ENCODE peak calls at places on chromosomes 4 and X, in five cellular contexts. E is trophoblast cell, C is neuronal stem cell, O is H9, N is H1. P is an unnamed sample.

GRCh38 chr4:23779839-23780238 is 110.0 kb downstream of the PPARGC1A start:
- DNase-seq in O (no peak), E (no peak), C (no peak), N (no peak), P (no peak)

GRCh38 chrX:39813631-39814246 is 284.0 kb downstream of the BCOR start:
- DNase-seq in E (no peak), O (no peak), C (no peak), N (no peak), P (peak)

GRCh38 chr4:74793757-74794340 is 474 bp downstream of the BTC start:
- DNase-seq in O (peak), E (peak), N (peak), C (peak), P (peak)

GRCh38 chr4:99067617-99068016 is 21.0 kb downstream of the ADH5 start:
- DNase-seq in E (no peak), N (no peak), C (no peak), O (no peak), P (no peak)

GRCh38 chr4:73127839-73128448 is 58.4 kb upstream of the COX18 start:
- DNase-seq in O (no peak), C (no peak), N (no peak), E (no peak), P (peak)

GRCh38 chr4:141080668-141081067 is 52.6 kb downstream of the RNF150 start:
- DNase-seq in O (no peak), E (no peak), N (no peak), C (no peak), P (no peak)

GRCh38 chr4:168610911-168611530 is 114.2 kb downstream of the PALLD start:
- DNase-seq in O (no peak), C (no peak), E (no peak), N (no peak), P (no peak)

GRCh38 chr4:47827339-47828047 is 10.4 kb downstream of the CORIN start:
- DNase-seq in C (no peak), E (no peak), N (no peak), O (no peak), P (no peak)

GRCh38 chrX:144275403-144275802 is 391.5 kb downstream of the UBE2NL start:
- DNase-seq in O (no peak), E (no peak), N (no peak), C (no peak), P (no peak)

GRCh38 chr4:75494563-75494962 is 19.6 kb downstream of the RCHY1 start:
- DNase-seq in C (no peak), O (no peak), N (no peak), E (no peak), P (peak)

GRCh38 chrX:22135994-22136684 is 104.0 kb downstream of the PHEX start:
- DNase-seq in N (no peak), E (no peak), O (no peak), C (peak), P (peak)

GRCh38 chr4:152360045-152360410 is 175.9 kb downstream of the FBXW7 start:
- DNase-seq in O (no peak), N (no peak), E (no peak), C (no peak), P (no peak)

GRCh38 chr4:171007618-171008390 is 805.4 kb upstream of the GALNTL6 start:
- DNase-seq in N (no peak), E (no peak), O (no peak), C (no peak), P (no peak)

GRCh38 chr4:136277741-136278140 is 1254.6 kb downstream of the PCDH18 start:
- DNase-seq in E (no peak), N (no peak), C (no peak), O (no peak), P (no peak)

GRCh38 chrX:23822397-23822796 is 39.4 kb downstream of the SAT1 start:
- DNase-seq in C (no peak), O (no peak), N (no peak), E (no peak), P (peak)

GRCh38 chr4:23856630-23857029 is 33.2 kb downstream of the PPARGC1A start:
- DNase-seq in N (no peak), E (no peak), O (no peak), C (no peak), P (no peak)

GRCh38 chr4:8188743-8189550 is 10.1 kb upstream of the SH3TC1 start:
- DNase-seq in N (no peak), C (no peak), E (no peak), O (no peak), P (no peak)

GRCh38 chrX:128897611-128898010 is 625.7 kb downstream of the SMARCA1 start:
- DNase-seq in C (no peak), E (no peak), N (no peak), O (no peak), P (no peak)

GRCh38 chrX:38095971-38096529 is 89.7 kb downstream of the SYTL5 start:
- DNase-seq in E (no peak), N (no peak), C (no peak), O (no peak), P (peak)

GRCh38 chr4:75584067-75584466 is 28.2 kb downstream of the ODAPH start:
- DNase-seq in C (no peak), E (no peak), O (no peak), N (no peak), P (no peak)

GRCh38 chr4:110620352-110621327 is 2.2 kb downstream of the PITX2 start:
- DNase-seq in O (peak), C (peak), E (no peak), N (peak), P (peak)

DNA sequence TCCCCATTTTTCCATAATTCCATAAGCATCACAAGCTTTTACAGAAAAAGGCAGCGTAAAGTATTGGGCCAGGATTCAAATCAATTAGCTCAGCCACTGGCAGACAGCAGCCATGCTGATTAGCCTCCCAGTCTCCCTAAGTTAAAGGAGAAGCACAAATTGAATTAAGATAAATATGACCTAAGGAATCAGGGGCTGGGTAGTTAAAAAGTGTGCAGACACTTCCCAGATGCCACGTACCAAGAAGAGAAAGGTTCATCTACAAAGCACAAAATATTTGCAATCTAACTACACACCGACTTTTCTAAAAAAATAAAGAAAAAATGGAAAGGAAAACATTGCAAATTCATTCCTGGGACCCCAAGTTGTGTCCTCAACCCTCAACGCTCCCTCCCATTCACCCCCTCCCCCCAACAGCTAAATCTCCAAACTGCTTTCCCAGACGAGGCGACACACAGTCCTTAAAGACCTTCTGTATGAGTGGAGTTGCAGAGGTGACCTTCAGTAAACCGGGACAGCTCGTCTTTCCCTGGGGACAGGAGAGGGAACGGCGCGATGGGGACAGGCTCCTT is 1.2 kb downstream of the GRSF1 start:
- DNase-seq in O (no peak), N (no peak), C (no peak), E (no peak), P (peak)
- H2BK120ac ChIP-seq in O (no peak), N (no peak), C (no peak), E (no peak), P (no peak)

DNA sequence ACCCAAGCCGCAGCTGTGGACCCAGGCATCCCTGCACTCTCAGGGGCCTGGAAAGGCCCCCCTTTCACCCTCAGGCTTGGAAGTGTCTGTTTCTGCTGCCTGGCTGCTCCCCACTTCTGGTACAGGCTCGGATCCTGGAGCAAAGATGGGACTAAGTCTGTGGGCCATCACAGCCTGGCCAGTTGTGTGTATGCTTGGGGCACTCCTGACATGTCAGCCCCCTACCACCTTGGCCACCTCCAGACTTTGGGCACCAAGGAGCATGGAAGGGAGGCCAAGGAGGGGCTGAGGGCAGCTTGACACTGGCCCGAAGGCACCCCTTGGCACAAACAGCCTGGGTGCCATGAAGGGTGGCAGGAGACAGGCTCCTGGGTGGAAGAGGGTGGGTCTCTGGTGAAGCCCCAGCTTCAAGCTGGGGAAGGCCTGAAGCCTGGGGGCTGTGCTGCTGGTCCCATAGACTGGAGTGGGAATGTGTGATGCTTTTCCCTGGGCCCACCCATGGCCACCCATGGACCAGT is 799.4 kb upstream of the AGA start:
- DNase-seq in C (no peak), N (no peak), E (no peak), O (no peak), P (no peak)
- H2BK12ac ChIP-seq in C (no peak), N (no peak), E (no peak), O (no peak), P (no peak)

DNA sequence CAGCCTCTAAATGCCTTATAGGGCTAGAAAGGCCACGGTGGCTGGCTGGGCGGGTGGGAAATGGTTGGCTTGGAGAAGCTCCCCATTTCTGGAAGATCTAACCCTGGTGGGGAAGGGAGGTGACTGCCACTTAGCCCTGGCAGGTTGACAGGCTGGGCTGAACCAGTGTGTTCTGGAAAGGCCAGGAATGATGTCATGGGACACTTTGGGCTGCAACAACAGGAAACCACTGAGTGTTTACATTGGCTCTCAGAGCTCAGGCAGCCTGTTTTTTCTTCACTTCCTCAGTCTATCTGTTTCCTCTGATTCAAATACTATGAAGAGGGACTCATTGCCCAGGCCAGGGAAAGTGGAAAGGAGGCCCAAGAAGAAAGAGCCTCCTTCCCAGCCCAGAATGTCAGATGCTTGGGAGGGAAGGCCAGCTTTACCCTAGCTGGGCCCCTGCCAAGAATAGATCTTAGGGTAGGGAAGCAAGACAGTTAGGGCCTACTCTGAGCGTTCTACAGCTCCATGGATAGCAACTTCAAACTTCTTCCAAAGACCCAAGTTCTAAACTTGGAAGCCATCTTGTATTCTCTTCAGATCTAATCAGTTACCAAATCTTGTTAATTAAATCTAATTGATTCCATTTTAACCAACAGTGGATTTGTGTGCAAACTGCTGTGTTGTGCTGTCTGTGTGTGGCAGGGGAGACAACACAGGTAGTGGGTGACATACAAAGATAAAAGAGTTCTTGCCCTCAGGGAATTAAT is 65.7 kb upstream of the MSN start:
- DNase-seq in O (no peak), C (no peak), E (no peak), N (no peak), P (peak)
- H2BK120ac ChIP-seq in O (no peak), C (no peak), E (no peak), N (no peak), P (peak)

GRCh38 chrX:3037218-3037617 is 4.1 kb upstream of the ARSF start:
- DNase-seq in C (no peak), N (no peak), E (no peak), O (no peak), P (no peak)
- H2BK12ac ChIP-seq in C (no peak), N (no peak), E (no peak), O (no peak), P (no peak)

GRCh38 chr4:76830612-76831474 is 67.1 kb downstream of the SOWAHB start:
- DNase-seq in O (no peak), C (peak), E (no peak), N (peak), P (peak)

GRCh38 chr4:76836860-76837564 is 60.9 kb downstream of the SOWAHB start:
- DNase-seq in O (no peak), N (no peak), C (no peak), E (no peak), P (peak)

DNA sequence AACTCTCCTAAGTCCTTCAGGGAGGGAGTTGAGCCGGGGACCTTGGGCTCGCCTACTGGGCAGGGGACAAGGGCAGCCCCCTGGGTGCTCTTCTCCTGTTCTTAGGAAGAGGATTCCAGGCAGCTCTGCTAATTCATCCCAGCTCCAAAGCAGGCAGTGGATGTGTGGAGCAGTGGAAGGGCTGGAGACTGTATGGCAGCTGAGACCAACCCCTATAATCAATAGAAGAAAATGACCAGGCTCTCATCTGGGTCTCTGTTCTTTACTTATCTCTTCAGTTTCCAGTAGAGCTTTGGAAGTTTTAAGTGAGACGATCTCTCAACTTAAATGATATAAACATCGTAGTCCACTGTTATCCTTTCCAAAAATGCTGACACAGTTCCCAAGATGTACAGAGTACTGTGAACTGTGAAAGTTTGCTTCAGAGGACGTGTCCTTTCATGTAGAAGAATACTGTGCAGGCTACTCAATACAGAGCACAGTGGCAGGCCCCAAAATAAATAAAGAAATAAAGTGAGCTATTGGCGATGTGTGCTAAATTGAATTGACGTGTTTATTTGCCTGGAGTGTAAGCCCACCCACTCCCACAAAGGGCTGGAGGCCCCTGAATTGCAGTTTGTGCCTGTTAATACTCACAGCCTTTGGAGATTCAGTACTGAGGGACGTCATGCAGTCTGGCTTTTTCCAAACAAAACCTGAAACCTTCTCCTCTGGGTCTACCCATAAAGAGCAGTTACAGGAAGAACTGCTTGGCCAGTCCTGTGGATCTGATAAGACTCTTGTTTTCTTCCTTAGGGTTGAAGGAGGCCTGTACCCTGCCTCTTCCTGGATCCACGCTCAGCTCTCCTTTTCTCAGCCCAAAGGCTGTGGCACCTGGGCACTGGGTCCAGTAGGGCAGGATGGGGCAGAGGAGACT is 66.2 kb downstream of the SOWAHB start:
- DNase-seq in N (no peak), O (no peak), E (no peak), C (no peak), P (peak)
- H2BK120ac ChIP-seq in N (no peak), O (no peak), E (peak), C (no peak), P (peak)

GRCh38 chrX:154355094-154355775 is 19.2 kb downstream of the FLNA start:
- DNase-seq in C (no peak), E (no peak), O (no peak), N (no peak), P (no peak)
- H2BK12ac ChIP-seq in C (no peak), E (no peak), O (no peak), N (no peak), P (no peak)

DNA sequence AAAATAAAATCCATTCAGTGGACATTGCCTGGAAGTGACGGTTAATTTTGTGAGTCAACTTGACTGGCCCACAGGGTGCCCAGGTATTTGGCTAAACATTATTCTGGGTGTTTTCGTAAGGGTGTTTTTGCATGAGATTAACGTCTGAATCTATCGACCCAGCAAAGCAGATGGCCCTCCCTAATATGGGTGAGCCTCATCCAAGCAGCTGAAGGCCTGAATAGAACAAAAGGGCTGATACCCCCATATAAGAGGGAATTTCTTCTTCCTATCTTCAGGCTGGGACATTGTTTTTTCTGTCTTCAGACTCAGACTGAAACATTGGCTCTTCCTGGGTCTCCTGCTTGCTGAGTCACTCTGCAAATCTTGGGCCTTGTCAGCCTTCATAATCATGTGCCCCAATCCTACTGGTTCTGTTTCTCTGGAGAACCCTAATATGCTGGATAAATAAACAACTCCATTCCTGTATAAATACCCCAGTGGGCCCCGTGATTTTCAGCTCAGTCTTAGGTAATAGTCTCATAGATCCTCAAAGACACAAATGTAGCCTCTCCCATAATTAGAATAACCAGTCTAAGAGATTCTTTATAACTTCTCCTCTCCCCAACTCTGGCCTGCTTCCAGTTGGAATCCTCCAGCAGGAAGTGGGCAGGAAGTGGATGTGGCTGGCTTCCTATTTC is 33.1 kb upstream of the DDX3X start:
- DNase-seq in O (no peak), C (no peak), N (no peak), E (no peak), P (peak)
- H2BK120ac ChIP-seq in O (no peak), C (no peak), N (no peak), E (no peak), P (peak)

GRCh38 chrX:154365052-154365600 is 9.3 kb downstream of the FLNA start:
- DNase-seq in N (no peak), C (no peak), O (no peak), E (no peak), P (no peak)
- H2BK12ac ChIP-seq in N (no peak), C (no peak), O (no peak), E (no peak), P (no peak)

DNA sequence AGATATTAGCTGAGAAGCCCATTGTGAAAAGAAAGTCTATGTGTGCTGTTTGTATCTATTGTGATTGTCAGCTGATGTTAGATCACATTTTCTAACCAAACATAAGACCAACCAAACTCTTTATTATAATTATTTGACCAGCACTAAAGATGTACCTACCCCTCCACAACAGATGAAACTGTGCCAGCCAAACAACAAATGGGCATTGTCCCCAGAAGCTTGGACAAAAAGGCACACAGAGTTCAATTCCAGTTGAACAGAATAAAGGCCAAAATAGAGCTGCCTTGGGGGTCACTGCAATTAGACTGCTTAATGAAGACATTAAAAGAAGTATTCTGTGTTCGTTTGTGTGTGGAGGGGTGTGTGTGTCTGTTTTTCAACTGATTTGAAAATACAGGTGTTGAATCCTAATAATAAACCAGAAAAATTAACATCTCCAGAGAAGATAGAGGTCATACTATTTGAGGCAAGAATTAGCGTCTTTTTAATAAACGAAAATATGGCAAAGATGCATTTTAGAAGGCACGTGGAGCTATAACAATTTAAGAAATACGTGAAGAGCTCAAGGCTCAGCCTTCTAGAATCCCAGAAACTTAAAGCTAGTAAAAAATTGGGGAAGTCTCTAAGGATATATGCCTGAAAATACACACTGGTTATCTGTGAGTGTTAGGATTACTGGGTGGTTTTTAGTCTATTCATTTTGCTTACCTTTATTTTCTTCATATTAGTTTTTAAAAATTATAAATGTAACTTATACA is 2.2 kb downstream of the SPP1 start:
- DNase-seq in N (no peak), E (no peak), O (no peak), C (no peak), P (no peak)
- H2BK120ac ChIP-seq in N (no peak), E (no peak), O (no peak), C (no peak), P (no peak)

GRCh38 chr4:15215118-15215517 is 212.7 kb upstream of the C1QTNF7 start:
- DNase-seq in N (no peak), C (no peak), E (no peak), O (no peak), P (no peak)
- H2BK12ac ChIP-seq in N (no peak), C (no peak), E (no peak), O (no peak), P (no peak)